ENCODE peak calls at places on chromosome 2, in six cellular contexts. H is colonic mucosa, G is body of pancreas, Q is ovary, R is Panc1, P is lower lobe of right lung. E is an unnamed sample. For H3K4me1 and H3K36me3, the result is how much of the 10 kb centered on the place peaks cover.

GRCh38 chr2:16284941-16285625 is 344.7 kb downstream of the MYCN start:
- DNase-seq in H (no peak), G (no peak), Q (no peak), R (no peak), P (no peak), E (no peak)

GRCh38 chr2:229675569-229675968 is 38.8 kb downstream of the DNER start:
- DNase-seq in H (no peak), G (peak), Q (no peak), R (no peak), P (no peak), E (no peak)

GRCh38 chr2:118675531-118675930 is 171.9 kb downstream of the EN1 start:
- DNase-seq in H (no peak), G (no peak), Q (no peak), R (no peak), P (no peak), E (no peak)

GRCh38 chr2:10273215-10274175 is 29.2 kb upstream of the HPCAL1 start:
- DNase-seq in H (no peak), G (no peak), Q (no peak), R (no peak), P (no peak), E (no peak)

GRCh38 chr2:27148801-27149439 is at the start of gene TCF23:
- DNase-seq in H (no peak), G (no peak), Q (peak), R (no peak), P (no peak), E (no peak)

GRCh38 chr2:96951125-96951654 is 35.2 kb downstream of the FAM178B start:
- DNase-seq in H (peak), G (peak), Q (peak), R (peak), P (peak), E (peak)

GRCh38 chr2:130759906-130760753 is 4.8 kb downstream of the AMER3 start:
- DNase-seq in H (no peak), G (peak), Q (no peak), R (no peak), P (no peak), E (no peak)

GRCh38 chr2:30899655-30900054 is 92.4 kb upstream of the CAPN13 start:
- DNase-seq in H (no peak), G (no peak), Q (no peak), R (no peak), P (no peak), E (no peak)

GRCh38 chr2:121902171-121902591 is 146.7 kb downstream of the TSN start:
- DNase-seq in H (no peak), G (no peak), Q (peak), R (no peak), P (no peak), E (no peak)

GRCh38 chr2:231672617-231673347 is 35.5 kb upstream of the PTMA start:
- DNase-seq in H (peak), G (no peak), Q (peak), R (no peak), P (peak), E (no peak)

GRCh38 chr2:231670892-231671616 is 37.3 kb upstream of the PTMA start:
- DNase-seq in H (peak), G (no peak), Q (peak), R (no peak), P (no peak), E (peak)

GRCh38 chr2:231671617-231672350 is 36.5 kb upstream of the PTMA start:
- DNase-seq in H (peak), G (no peak), Q (no peak), R (no peak), P (peak), E (no peak)

GRCh38 chr2:231674587-231675334 is 33.6 kb upstream of the PTMA start:
- DNase-seq in H (peak), G (peak), Q (peak), R (no peak), P (peak), E (peak)

GRCh38 chr2:231673348-231673770 is 35.0 kb upstream of the PTMA start:
- DNase-seq in H (peak), G (no peak), Q (peak), R (no peak), P (peak), E (no peak)
- H3K4me1 ChIP-seq in H (under half), G (under half), Q (under half), R (under half), P (half or more), E (under half)

GRCh38 chr2:237388036-237388435 is 25.9 kb downstream of the COL6A3 start:
- DNase-seq in H (no peak), G (no peak), Q (no peak), R (no peak), P (no peak), E (no peak)

GRCh38 chr2:237379636-237380035 is 34.3 kb downstream of the COL6A3 start:
- DNase-seq in H (no peak), G (no peak), Q (no peak), R (no peak), P (no peak), E (no peak)

GRCh38 chr2:237383991-237384671 is 29.8 kb downstream of the COL6A3 start:
- DNase-seq in H (no peak), G (no peak), Q (no peak), R (no peak), P (no peak), E (no peak)

GRCh38 chr2:237380768-237381167 is 33.2 kb downstream of the COL6A3 start:
- DNase-seq in H (no peak), G (no peak), Q (no peak), R (no peak), P (no peak), E (no peak)

DNA sequence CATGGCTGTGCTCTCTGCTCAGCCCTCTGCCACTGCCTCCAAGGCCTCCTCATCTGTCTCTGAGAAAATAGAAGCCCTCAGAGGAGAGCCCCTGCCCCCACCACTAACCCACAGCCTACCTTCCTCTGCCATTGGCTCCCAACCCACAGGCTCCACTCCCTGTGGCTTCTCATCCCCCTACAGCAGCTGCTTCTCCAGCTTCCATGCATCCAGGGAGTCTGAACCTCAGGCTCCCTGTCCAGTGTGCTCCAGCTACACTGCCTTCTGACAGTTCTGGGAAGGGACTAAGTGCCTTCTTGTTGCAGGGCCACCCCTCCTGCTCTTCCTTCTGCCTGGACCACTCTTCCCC is 29.3 kb downstream of the COL6A3 start:
- DNase-seq in H (no peak), G (no peak), Q (no peak), R (no peak), P (no peak), E (no peak)
- H3K36me3 ChIP-seq in H (under half), G (under half), Q (under half), R (under half), P (under half), E (under half)

GRCh38 chr2:68236876-68237275 is 15.5 kb downstream of the PPP3R1 start:
- DNase-seq in H (no peak), G (no peak), Q (no peak), R (no peak), P (no peak), E (no peak)

GRCh38 chr2:68234405-68234804 is 17.9 kb downstream of the PPP3R1 start:
- DNase-seq in H (no peak), G (no peak), Q (no peak), R (no peak), P (no peak), E (no peak)

GRCh38 chr2:68237404-68237803 is 14.9 kb downstream of the PPP3R1 start:
- DNase-seq in H (no peak), G (no peak), Q (no peak), R (no peak), P (no peak), E (no peak)

GRCh38 chr2:68236080-68236734 is 16.1 kb downstream of the PPP3R1 start:
- DNase-seq in H (no peak), G (no peak), Q (no peak), R (no peak), P (no peak), E (no peak)

GRCh38 chr2:68235090-68235489 is 17.2 kb downstream of the PPP3R1 start:
- DNase-seq in H (no peak), G (no peak), Q (no peak), R (no peak), P (no peak), E (no peak)
- H3K4me1 ChIP-seq in H (under half), G (half or more), Q (under half), R (under half), P (half or more), E (under half)

DNA sequence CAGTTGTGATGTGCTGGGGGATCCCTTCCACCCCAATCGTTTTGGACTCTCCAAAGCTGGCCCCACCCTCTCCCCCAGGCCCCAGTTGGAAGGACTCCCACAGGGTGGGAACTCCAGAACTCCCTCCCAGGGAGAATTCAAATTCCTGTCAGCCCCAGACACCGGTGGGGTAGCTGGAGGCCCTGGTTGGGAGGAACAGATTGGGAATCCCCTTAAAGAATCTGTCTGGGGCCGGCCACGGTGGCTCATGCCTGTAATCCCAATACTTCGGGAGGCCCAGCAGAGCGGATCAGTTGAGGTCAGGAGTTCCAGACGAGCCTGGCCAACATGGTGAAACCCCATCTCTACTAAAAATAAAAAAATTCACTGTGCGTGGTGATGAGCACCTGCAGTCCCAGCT is 155.5 kb downstream of the ANKRD36C start:
- DNase-seq in H (no peak), G (no peak), Q (no peak), R (no peak), P (peak), E (no peak)
- H3K36me3 ChIP-seq in H (under half), G (under half), Q (under half), R (under half), P (under half), E (under half)

GRCh38 chr2:105801961-105802360 is 57.2 kb downstream of the NCK2 start:
- DNase-seq in H (no peak), G (no peak), Q (no peak), R (no peak), P (no peak), E (no peak)
- H3K4me1 ChIP-seq in H (under half), G (half or more), Q (under half), R (under half), P (half or more), E (under half)

GRCh38 chr2:207110310-207110709 is 55.4 kb downstream of the KLF7 start:
- DNase-seq in H (no peak), G (no peak), Q (no peak), R (no peak), P (no peak), E (no peak)
- H3K36me3 ChIP-seq in H (under half), G (under half), Q (under half), R (under half), P (under half), E (under half)

GRCh38 chr2:201152517-201152916 is 30.4 kb upstream of the CASP10 start:
- DNase-seq in H (no peak), G (no peak), Q (no peak), R (no peak), P (no peak), E (peak)

GRCh38 chr2:201154615-201155014 is 28.3 kb upstream of the CASP10 start:
- DNase-seq in H (no peak), G (no peak), Q (no peak), R (no peak), P (no peak), E (no peak)

GRCh38 chr2:201151127-201152074 is 31.5 kb upstream of the CASP10 start:
- DNase-seq in H (no peak), G (no peak), Q (no peak), R (peak), P (no peak), E (no peak)

GRCh38 chr2:201150454-201151020 is 32.4 kb upstream of the CASP10 start:
- DNase-seq in H (no peak), G (no peak), Q (no peak), R (no peak), P (no peak), E (no peak)

GRCh38 chr2:201152999-201153398 is 29.9 kb upstream of the CASP10 start:
- DNase-seq in H (no peak), G (no peak), Q (no peak), R (no peak), P (no peak), E (no peak)
- H3K4me1 ChIP-seq in H (under half), G (under half), Q (under half), R (under half), P (half or more), E (under half)

GRCh38 chr2:109285244-109285651 is 156.2 kb downstream of the SH3RF3 start:
- DNase-seq in H (no peak), G (no peak), Q (no peak), R (no peak), P (no peak), E (no peak)
- H3K36me3 ChIP-seq in H (under half), G (under half), Q (under half), R (under half), P (under half), E (under half)

GRCh38 chr2:238158018-238158806 is 558 bp upstream of the ERFE start:
- DNase-seq in H (no peak), G (no peak), Q (no peak), R (no peak), P (peak), E (no peak)
- H3K4me1 ChIP-seq in H (under half), G (under half), Q (under half), R (under half), P (under half), E (under half)

GRCh38 chr2:37198681-37199065 is 2.4 kb downstream of the CEBPZOS start:
- DNase-seq in H (no peak), G (no peak), Q (no peak), R (no peak), P (no peak), E (no peak)

GRCh38 chr2:37201208-37201607 is 4.9 kb downstream of the CEBPZOS start:
- DNase-seq in H (no peak), G (no peak), Q (no peak), R (no peak), P (no peak), E (no peak)

GRCh38 chr2:37205689-37206341 is 9.5 kb downstream of the CEBPZOS start:
- DNase-seq in H (no peak), G (no peak), Q (no peak), R (no peak), P (no peak), E (no peak)

GRCh38 chr2:37201766-37202165 is 5.5 kb downstream of the CEBPZOS start:
- DNase-seq in H (no peak), G (no peak), Q (no peak), R (no peak), P (no peak), E (no peak)

DNA sequence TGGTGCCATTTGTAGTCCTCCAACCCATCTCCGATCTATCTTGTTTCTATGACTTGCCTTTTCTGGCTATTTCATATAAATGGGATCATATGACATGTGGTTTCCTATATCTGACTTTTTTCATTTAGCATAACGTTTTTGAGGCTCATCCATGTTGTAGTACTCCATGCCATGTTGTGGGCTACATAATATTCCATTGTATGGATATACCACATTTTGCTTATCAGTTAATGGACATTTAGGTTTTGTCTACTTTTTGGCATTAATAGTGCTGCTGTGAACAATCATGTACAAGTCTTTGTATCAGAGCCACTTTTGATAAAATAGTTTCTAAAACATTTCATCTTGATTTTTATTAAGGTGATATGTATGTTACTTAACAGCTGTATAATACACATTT is 7.4 kb downstream of the CEBPZOS start:
- DNase-seq in H (no peak), G (no peak), Q (no peak), R (no peak), P (no peak), E (no peak)
- H3K36me3 ChIP-seq in H (under half), G (under half), Q (under half), R (under half), P (half or more), E (under half)